ENCODE peak calls at places on chromosomes 13 and 19, in nine cellular contexts. F, O, L, S, A, N, W, U and I are unnamed samples.

GRCh38 chr19:4199699-4200293 is 17.3 kb downstream of the ANKRD24 start:
- DNase-seq in F (no peak), O (no peak), L (no peak), S (no peak), A (peak; percentile 88), N (no peak), W (no peak), U (peak; percentile 55), I (no peak)

GRCh38 chr13:103941506-103942148 is 875.4 kb upstream of the SLC10A2 start:
- DNase-seq in F (no peak), O (no peak), L (peak; percentile 36), S (no peak), A (no peak), N (no peak), W (no peak), U (no peak), I (no peak)

GRCh38 chr19:39949026-39949747 is 14.8 kb upstream of the FCGBP start:
- DNase-seq in F (no peak), O (no peak), L (no peak), S (no peak), A (no peak), N (no peak), W (no peak), U (no peak), I (peak; percentile 9)

GRCh38 chr13:108728370-108728769 is 99.0 kb downstream of the MYO16 start:
- DNase-seq in F (no peak), O (no peak), L (no peak), S (no peak), A (peak; percentile 90), N (no peak), W (no peak), U (no peak), I (no peak)

GRCh38 chr13:74562381-74562780 is 428.2 kb upstream of the KLF12 start:
- DNase-seq in F (no peak), O (no peak), L (no peak), S (peak; percentile 1), A (no peak), N (no peak), W (no peak), U (no peak), I (no peak)

GRCh38 chr13:112053744-112054615 is 13.0 kb upstream of the SOX1 start:
- DNase-seq in F (no peak), O (no peak), L (no peak), S (no peak), A (peak; percentile 81), N (no peak), W (no peak), U (no peak), I (no peak)

GRCh38 chr19:27764186-27764804 is 1448.7 kb downstream of the UQCRFS1 start:
- DNase-seq in F (no peak), O (no peak), L (no peak), S (no peak), A (peak; percentile 7), N (no peak), W (no peak), U (no peak), I (peak; percentile 28)

GRCh38 chr13:69681722-69682121 is 425.9 kb upstream of the ATXN8OS start:
- DNase-seq in F (no peak), O (no peak), L (no peak), S (no peak), A (no peak), N (no peak), W (no peak), U (no peak), I (no peak)

GRCh38 chr13:45878966-45879365 is 27.4 kb upstream of the SIAH3 start:
- DNase-seq in F (no peak), O (no peak), L (no peak), S (no peak), A (no peak), N (no peak), W (no peak), U (no peak), I (no peak)

GRCh38 chr13:19591864-19592263 is 30.5 kb upstream of the TPTE2 start:
- DNase-seq in F (no peak), O (no peak), L (no peak), S (no peak), A (no peak), N (no peak), W (no peak), U (no peak), I (no peak)

GRCh38 chr19:44499559-44499958 is 763 bp downstream of the ZNF180 start:
- DNase-seq in F (no peak), O (no peak), L (no peak), S (no peak), A (no peak), N (no peak), W (no peak), U (no peak), I (no peak)

GRCh38 chr13:29940715-29941114 is 90.3 kb upstream of the UBL3 start:
- DNase-seq in F (no peak), O (no peak), L (no peak), S (no peak), A (no peak), N (no peak), W (no peak), U (no peak), I (no peak)

GRCh38 chr13:29937379-29937778 is 87.0 kb upstream of the UBL3 start:
- DNase-seq in F (no peak), O (no peak), L (no peak), S (no peak), A (no peak), N (no peak), W (no peak), U (no peak), I (no peak)

GRCh38 chr13:29937836-29938235 is 87.4 kb upstream of the UBL3 start:
- DNase-seq in F (no peak), O (no peak), L (no peak), S (no peak), A (no peak), N (no peak), W (no peak), U (no peak), I (no peak)

GRCh38 chr13:29936961-29937360 is 86.5 kb upstream of the UBL3 start:
- DNase-seq in F (no peak), O (no peak), L (no peak), S (no peak), A (no peak), N (no peak), W (no peak), U (no peak), I (no peak)

DNA sequence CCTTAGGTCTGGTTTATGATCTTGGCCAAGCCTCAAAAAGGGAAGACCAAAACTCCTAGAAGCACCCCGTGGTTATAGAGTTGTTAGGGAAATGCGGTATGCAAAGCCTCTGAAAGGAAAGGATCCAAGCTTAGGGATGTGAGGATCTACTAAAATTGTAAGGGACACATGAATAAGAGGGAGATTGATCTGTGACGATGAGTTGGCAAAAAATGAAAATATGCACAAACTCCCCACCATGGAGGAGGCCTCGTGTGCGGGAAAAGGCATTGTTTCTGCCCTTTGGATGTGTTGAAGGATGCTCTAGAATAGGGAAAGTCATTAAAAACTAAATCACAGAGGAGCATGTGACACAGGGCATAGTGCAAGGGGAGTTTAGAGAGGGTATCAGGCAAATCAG is 88.7 kb upstream of the UBL3 start:
- DNase-seq in F (no peak), O (no peak), L (no peak), S (no peak), A (no peak), N (no peak), W (no peak), U (no peak), I (no peak)
- H3K4me1 ChIP-seq in F (no peaks in the 10 kb centered on the region), O (no peaks in the 10 kb centered on the region), L (peaks cover 5% of the 10 kb centered on the region), S (no peaks in the 10 kb centered on the region), A (peaks cover 5% of the 10 kb centered on the region), N (no peaks in the 10 kb centered on the region), W (peaks cover 17% of the 10 kb centered on the region), U (no peaks in the 10 kb centered on the region), I (no peaks in the 10 kb centered on the region)

DNA sequence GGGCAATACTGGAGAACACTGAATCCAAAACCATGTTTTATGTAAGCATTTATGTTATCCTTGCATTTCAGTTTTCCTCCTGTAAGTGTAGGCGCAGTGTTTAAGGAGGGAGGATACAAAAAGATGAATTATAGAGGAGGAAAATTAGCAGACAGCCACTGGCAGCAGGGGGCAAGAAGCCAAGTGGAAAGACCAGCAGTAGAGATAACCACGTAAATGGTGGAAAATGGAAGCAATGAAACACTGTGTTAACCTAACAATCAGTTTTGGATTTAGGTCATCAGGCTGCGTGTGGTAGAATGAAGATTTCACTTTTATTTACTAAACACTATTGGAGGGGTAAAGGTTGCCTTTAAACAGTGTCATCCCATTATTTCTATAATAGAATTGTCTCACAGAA is 447.3 kb downstream of the GPC6 start:
- DNase-seq in F (no peak), O (no peak), L (no peak), S (no peak), A (no peak), N (no peak), W (no peak), U (no peak), I (no peak)
- H3K4me3 ChIP-seq in F (no peak overlapping the region), O (no peak overlapping the region), L (no peak overlapping the region), S (no peak overlapping the region), A (no peak overlapping the region), N (no peak overlapping the region), W (no peak overlapping the region), U (no peak overlapping the region), I (no peak overlapping the region)

DNA sequence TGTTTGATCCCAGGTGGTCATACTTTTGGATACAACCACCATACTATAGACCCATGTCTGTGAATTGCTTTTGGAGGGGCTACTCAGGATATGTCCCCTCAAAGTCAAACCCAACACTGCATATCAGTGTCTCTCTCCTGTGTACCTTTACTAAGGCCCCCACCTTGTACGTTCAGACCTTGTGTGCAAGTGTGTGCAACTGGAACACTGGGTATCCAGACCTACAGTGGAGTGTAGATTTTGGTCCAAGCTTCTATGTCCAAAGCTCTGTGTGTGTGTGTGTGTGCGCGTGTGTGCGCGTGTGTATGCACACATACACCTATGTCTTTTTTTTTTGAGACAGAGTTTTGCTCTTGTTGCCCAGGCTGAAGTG is 18.0 kb downstream of the KLK2 start:
- DNase-seq in F (no peak), O (no peak), L (no peak), S (no peak), A (no peak), N (no peak), W (no peak), U (no peak), I (no peak)
- TF ChIP-seq CTCF in F (no peak), O (no peak), L (no peak), S (no peak), A (no peak), N (no peak), W (no peak), U (no peak), I (no peak)

DNA sequence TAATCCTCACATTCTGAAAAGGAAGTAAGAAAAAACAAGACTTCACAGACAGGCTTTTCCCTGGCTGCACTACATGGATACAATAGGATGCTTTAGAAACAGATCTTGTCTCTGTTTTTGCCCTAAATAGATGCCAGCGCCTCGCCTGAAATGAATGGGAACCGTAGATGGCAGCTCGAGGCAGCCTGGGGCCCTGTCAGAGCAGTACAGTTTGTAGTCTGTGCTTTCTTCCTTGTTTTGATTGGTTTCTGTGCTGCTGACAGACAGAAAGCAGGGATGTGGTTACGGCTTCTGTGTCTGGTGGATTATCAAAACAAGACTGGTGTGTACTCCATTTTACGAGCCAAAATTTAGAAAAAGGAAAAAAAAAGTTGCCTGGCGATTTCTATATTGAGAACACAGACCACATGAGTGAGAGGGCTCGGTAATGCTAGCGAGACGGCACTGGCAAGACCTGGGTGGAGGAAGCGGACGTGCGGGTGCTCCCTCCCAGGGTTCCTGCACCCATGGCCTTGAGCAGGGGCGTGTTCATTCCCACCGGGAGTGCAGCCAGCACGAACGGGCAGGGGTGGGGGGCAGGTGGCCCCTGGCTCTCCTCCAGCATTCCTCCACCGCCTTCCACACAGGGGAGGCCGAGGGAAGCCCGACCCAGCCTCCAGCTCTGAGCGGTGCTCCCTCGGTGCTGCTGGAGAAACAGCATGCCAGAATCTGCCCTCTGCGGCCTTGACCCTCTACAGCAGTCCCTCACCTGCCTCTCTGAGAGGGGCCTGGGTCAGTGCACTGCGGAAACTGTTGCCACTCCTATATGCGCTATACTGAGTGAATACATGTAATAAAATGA is 37.5 kb upstream of the C1QTNF9 start:
- DNase-seq in F (peak; percentile 82), O (peak; percentile 52), L (peak; percentile 90), S (peak; percentile 76), A (peak; percentile 39), N (peak; percentile 83), W (peak; percentile 80), U (peak; percentile 72), I (peak; percentile 75)
- H3K4me1 ChIP-seq in F (peaks cover 60% of the 10 kb centered on the region), O (peaks cover 27% of the 10 kb centered on the region), L (peaks cover 34% of the 10 kb centered on the region), S (peaks cover 18% of the 10 kb centered on the region), A (no peaks in the 10 kb centered on the region), N (peaks cover 50% of the 10 kb centered on the region), W (peaks cover 92% of the 10 kb centered on the region), U (peaks cover 33% of the 10 kb centered on the region), I (peaks cover 10% of the 10 kb centered on the region)